ENCODE peak calls at places on chromosomes 11 and 22, in ten cellular contexts. One of them, this sample, is unnamed. For H3K4me1, the result is how much of the 10 kb centered on the place peaks cover.

GRCh38 chr22:28899199-28899853 is 16.0 kb downstream of the ZNRF3 start:
- DNase-seq in ovary: no peak
- DNase-seq in heart right ventricle: no peak
- DNase-seq in lower lobe of right lung: no peak
- DNase-seq in Peyer's patch: no peak
- DNase-seq in MM.1S: no peak
- DNase-seq in sigmoid colon: peak
- DNase-seq in endodermal cell: no peak
- DNase-seq in mucosa of descending colon: no peak
- DNase-seq in mammary epithelial cell: peak
- DNase-seq in this sample: no peak

GRCh38 chr11:57786436-57786835 is 24.8 kb downstream of the CTNND1 start:
- DNase-seq in ovary: no peak
- DNase-seq in heart right ventricle: no peak
- DNase-seq in lower lobe of right lung: no peak
- DNase-seq in Peyer's patch: no peak
- DNase-seq in MM.1S: no peak
- DNase-seq in sigmoid colon: no peak
- DNase-seq in endodermal cell: no peak
- DNase-seq in mucosa of descending colon: no peak
- DNase-seq in mammary epithelial cell: no peak
- DNase-seq in this sample: no peak

GRCh38 chr11:43992138-43992537 is 49.7 kb downstream of the C11orf96 start:
- DNase-seq in ovary: no peak
- DNase-seq in heart right ventricle: no peak
- DNase-seq in lower lobe of right lung: no peak
- DNase-seq in Peyer's patch: no peak
- DNase-seq in MM.1S: no peak
- DNase-seq in sigmoid colon: no peak
- DNase-seq in endodermal cell: no peak
- DNase-seq in mucosa of descending colon: no peak
- DNase-seq in mammary epithelial cell: no peak
- DNase-seq in this sample: no peak

GRCh38 chr22:40363059-40363458 is 7.3 kb upstream of the SGSM3 start:
- DNase-seq in ovary: no peak
- DNase-seq in heart right ventricle: no peak
- DNase-seq in lower lobe of right lung: no peak
- DNase-seq in Peyer's patch: no peak
- DNase-seq in MM.1S: no peak
- DNase-seq in sigmoid colon: no peak
- DNase-seq in endodermal cell: no peak
- DNase-seq in mucosa of descending colon: no peak
- DNase-seq in mammary epithelial cell: no peak
- DNase-seq in this sample: no peak

GRCh38 chr22:37137903-37138665 is 11.6 kb downstream of the IL2RB start:
- DNase-seq in ovary: no peak
- DNase-seq in heart right ventricle: no peak
- DNase-seq in lower lobe of right lung: no peak
- DNase-seq in Peyer's patch: no peak
- DNase-seq in MM.1S: peak
- DNase-seq in sigmoid colon: no peak
- DNase-seq in endodermal cell: no peak
- DNase-seq in mucosa of descending colon: no peak
- DNase-seq in mammary epithelial cell: no peak
- DNase-seq in this sample: no peak

GRCh38 chr11:71078482-71078881 is 173.9 kb downstream of the SHANK2 start:
- DNase-seq in ovary: no peak
- DNase-seq in heart right ventricle: no peak
- DNase-seq in lower lobe of right lung: no peak
- DNase-seq in Peyer's patch: no peak
- DNase-seq in MM.1S: no peak
- DNase-seq in sigmoid colon: no peak
- DNase-seq in endodermal cell: no peak
- DNase-seq in mucosa of descending colon: no peak
- DNase-seq in mammary epithelial cell: peak
- DNase-seq in this sample: no peak

GRCh38 chr22:23888615-23889401 is 5.4 kb upstream of the MIF start:
- DNase-seq in ovary: no peak
- DNase-seq in heart right ventricle: no peak
- DNase-seq in lower lobe of right lung: no peak
- DNase-seq in Peyer's patch: no peak
- DNase-seq in MM.1S: no peak
- DNase-seq in sigmoid colon: no peak
- DNase-seq in endodermal cell: peak
- DNase-seq in mucosa of descending colon: no peak
- DNase-seq in mammary epithelial cell: peak
- DNase-seq in this sample: no peak

GRCh38 chr11:44519989-44520737 is 45.3 kb upstream of the CD82 start:
- DNase-seq in ovary: peak
- DNase-seq in heart right ventricle: peak
- DNase-seq in lower lobe of right lung: no peak
- DNase-seq in Peyer's patch: no peak
- DNase-seq in MM.1S: no peak
- DNase-seq in sigmoid colon: peak
- DNase-seq in endodermal cell: no peak
- DNase-seq in mucosa of descending colon: no peak
- DNase-seq in mammary epithelial cell: no peak
- DNase-seq in this sample: peak

GRCh38 chr11:102386376-102386775 is 39.4 kb downstream of the BIRC2 start:
- DNase-seq in ovary: no peak
- DNase-seq in heart right ventricle: no peak
- DNase-seq in lower lobe of right lung: no peak
- DNase-seq in Peyer's patch: no peak
- DNase-seq in MM.1S: no peak
- DNase-seq in sigmoid colon: no peak
- DNase-seq in endodermal cell: no peak
- DNase-seq in mucosa of descending colon: no peak
- DNase-seq in mammary epithelial cell: no peak
- DNase-seq in this sample: no peak

GRCh38 chr11:94585375-94585774 is 18.2 kb downstream of the PIWIL4 start:
- DNase-seq in ovary: no peak
- DNase-seq in heart right ventricle: no peak
- DNase-seq in lower lobe of right lung: no peak
- DNase-seq in Peyer's patch: no peak
- DNase-seq in MM.1S: no peak
- DNase-seq in sigmoid colon: no peak
- DNase-seq in endodermal cell: no peak
- DNase-seq in mucosa of descending colon: no peak
- DNase-seq in mammary epithelial cell: no peak
- DNase-seq in this sample: no peak

GRCh38 chr11:94583885-94584500 is 16.8 kb downstream of the PIWIL4 start:
- DNase-seq in ovary: no peak
- DNase-seq in heart right ventricle: no peak
- DNase-seq in lower lobe of right lung: no peak
- DNase-seq in Peyer's patch: no peak
- DNase-seq in MM.1S: no peak
- DNase-seq in sigmoid colon: no peak
- DNase-seq in endodermal cell: no peak
- DNase-seq in mucosa of descending colon: no peak
- DNase-seq in mammary epithelial cell: peak
- DNase-seq in this sample: no peak

GRCh38 chr11:94581926-94582325 is 14.8 kb downstream of the PIWIL4 start:
- DNase-seq in ovary: no peak
- DNase-seq in heart right ventricle: no peak
- DNase-seq in lower lobe of right lung: no peak
- DNase-seq in Peyer's patch: no peak
- DNase-seq in MM.1S: no peak
- DNase-seq in sigmoid colon: no peak
- DNase-seq in endodermal cell: no peak
- DNase-seq in mucosa of descending colon: no peak
- DNase-seq in mammary epithelial cell: no peak
- DNase-seq in this sample: no peak

GRCh38 chr11:94586546-94586945 is 19.4 kb downstream of the PIWIL4 start:
- DNase-seq in ovary: no peak
- DNase-seq in heart right ventricle: no peak
- DNase-seq in lower lobe of right lung: no peak
- DNase-seq in Peyer's patch: no peak
- DNase-seq in MM.1S: no peak
- DNase-seq in sigmoid colon: no peak
- DNase-seq in endodermal cell: no peak
- DNase-seq in mucosa of descending colon: no peak
- DNase-seq in mammary epithelial cell: no peak
- DNase-seq in this sample: no peak

GRCh38 chr11:94583213-94583884 is 16.2 kb downstream of the PIWIL4 start:
- DNase-seq in ovary: no peak
- DNase-seq in heart right ventricle: no peak
- DNase-seq in lower lobe of right lung: no peak
- DNase-seq in Peyer's patch: no peak
- DNase-seq in MM.1S: no peak
- DNase-seq in sigmoid colon: no peak
- DNase-seq in endodermal cell: no peak
- DNase-seq in mucosa of descending colon: no peak
- DNase-seq in mammary epithelial cell: no peak
- DNase-seq in this sample: no peak
- H3K4me1 ChIP-seq in ovary: under half
- H3K4me1 ChIP-seq in heart right ventricle: under half
- H3K4me1 ChIP-seq in lower lobe of right lung: under half
- H3K4me1 ChIP-seq in Peyer's patch: under half
- H3K4me1 ChIP-seq in MM.1S: under half
- H3K4me1 ChIP-seq in sigmoid colon: under half
- H3K4me1 ChIP-seq in endodermal cell: under half
- H3K4me1 ChIP-seq in mucosa of descending colon: under half
- H3K4me1 ChIP-seq in mammary epithelial cell: under half
- H3K4me1 ChIP-seq in this sample: under half

DNA sequence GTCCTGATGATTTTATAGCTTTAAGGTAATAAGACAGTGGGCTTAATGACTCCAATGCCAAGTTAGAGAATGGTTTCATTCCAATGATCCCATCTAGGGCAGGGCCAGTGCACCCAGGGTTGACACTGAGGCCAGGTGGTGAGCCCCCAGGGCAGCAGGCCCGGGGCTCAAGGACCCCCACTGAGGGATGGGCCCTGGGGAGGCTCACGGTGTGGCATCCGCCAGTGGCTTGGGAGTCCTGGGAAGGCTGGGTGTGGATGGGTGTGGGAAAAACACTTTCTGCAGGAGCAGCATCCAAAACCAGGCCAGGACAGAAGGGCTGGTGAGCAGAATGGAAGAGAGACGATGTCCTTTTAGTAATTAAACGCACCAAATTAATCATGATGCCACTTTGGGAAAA is 626.3 kb downstream of the TBC1D22A start:
- DNase-seq in ovary: no peak
- DNase-seq in heart right ventricle: no peak
- DNase-seq in lower lobe of right lung: no peak
- DNase-seq in Peyer's patch: no peak
- DNase-seq in MM.1S: no peak
- DNase-seq in sigmoid colon: peak
- DNase-seq in endodermal cell: no peak
- DNase-seq in mucosa of descending colon: no peak
- DNase-seq in mammary epithelial cell: no peak
- DNase-seq in this sample: no peak
- H3K4me3 ChIP-seq in ovary: no peak
- H3K4me3 ChIP-seq in heart right ventricle: no peak
- H3K4me3 ChIP-seq in lower lobe of right lung: no peak
- H3K4me3 ChIP-seq in Peyer's patch: no peak
- H3K4me3 ChIP-seq in MM.1S: no peak
- H3K4me3 ChIP-seq in sigmoid colon: no peak
- H3K4me3 ChIP-seq in endodermal cell: no peak
- H3K4me3 ChIP-seq in mucosa of descending colon: no peak
- H3K4me3 ChIP-seq in mammary epithelial cell: no peak
- H3K4me3 ChIP-seq in this sample: no peak

DNA sequence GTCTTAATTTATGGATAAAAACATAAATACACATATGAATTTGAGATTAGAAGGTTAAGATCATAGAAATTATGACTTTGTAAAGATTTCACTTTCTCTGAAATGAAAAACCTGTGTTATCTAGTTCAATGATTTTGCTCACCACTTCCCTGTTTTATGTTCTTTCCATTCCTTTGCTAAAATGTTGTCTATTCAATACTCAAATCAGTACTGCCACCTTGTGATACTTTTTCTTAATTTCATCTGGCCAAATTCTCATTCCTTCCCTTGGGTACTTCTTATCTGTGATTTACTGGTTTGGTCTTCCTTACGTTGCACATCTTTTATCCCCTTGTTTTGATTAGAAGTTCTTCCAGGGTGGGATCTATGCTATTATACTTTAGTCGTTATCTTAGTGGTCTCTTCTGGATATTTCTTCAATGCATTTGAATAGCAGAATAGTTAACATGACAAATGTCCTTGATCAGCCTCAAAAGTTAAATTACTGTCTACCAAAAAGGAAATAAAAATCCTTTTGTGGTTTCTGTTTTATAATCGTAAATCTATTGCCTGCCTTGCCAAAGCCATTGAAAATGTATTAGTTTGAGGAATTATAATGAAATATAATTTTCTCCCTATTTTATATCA is 197.0 kb downstream of the PGR start:
- DNase-seq in ovary: no peak
- DNase-seq in heart right ventricle: no peak
- DNase-seq in lower lobe of right lung: no peak
- DNase-seq in Peyer's patch: no peak
- DNase-seq in MM.1S: peak
- DNase-seq in sigmoid colon: no peak
- DNase-seq in endodermal cell: no peak
- DNase-seq in mucosa of descending colon: no peak
- DNase-seq in mammary epithelial cell: peak
- DNase-seq in this sample: no peak
- TF ChIP-seq CTCF in ovary: no peak
- TF ChIP-seq CTCF in heart right ventricle: no peak
- TF ChIP-seq CTCF in lower lobe of right lung: peak
- TF ChIP-seq CTCF in Peyer's patch: no peak
- TF ChIP-seq CTCF in MM.1S: peak
- TF ChIP-seq CTCF in sigmoid colon: no peak
- TF ChIP-seq CTCF in endodermal cell: peak
- TF ChIP-seq CTCF in mucosa of descending colon: peak
- TF ChIP-seq CTCF in mammary epithelial cell: peak
- TF ChIP-seq CTCF in this sample: peak

DNA sequence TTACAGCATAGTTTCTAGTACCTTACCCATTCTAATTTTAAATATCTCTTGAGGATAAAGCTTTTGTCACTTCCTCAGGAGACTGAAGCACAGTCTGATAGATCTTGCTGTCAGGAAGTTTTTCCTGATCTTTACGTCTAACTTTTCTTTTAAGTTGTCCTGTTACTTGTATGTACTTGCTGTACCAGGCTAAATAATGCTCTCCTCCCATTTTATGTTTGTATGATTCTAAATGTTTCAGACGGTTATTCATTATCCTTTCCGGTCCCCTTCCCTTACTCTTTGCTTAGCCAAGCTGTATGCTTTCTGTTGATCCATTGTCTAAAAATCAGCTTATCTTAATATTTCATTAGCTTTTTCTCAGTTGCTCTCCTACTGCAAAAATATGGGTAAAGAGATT is 6.0 kb downstream of the ARHGEF12 start:
- DNase-seq in ovary: no peak
- DNase-seq in heart right ventricle: no peak
- DNase-seq in lower lobe of right lung: no peak
- DNase-seq in Peyer's patch: no peak
- DNase-seq in MM.1S: no peak
- DNase-seq in sigmoid colon: no peak
- DNase-seq in endodermal cell: no peak
- DNase-seq in mucosa of descending colon: no peak
- DNase-seq in mammary epithelial cell: no peak
- DNase-seq in this sample: no peak
- H3K4me1 ChIP-seq in ovary: under half
- H3K4me1 ChIP-seq in heart right ventricle: half or more
- H3K4me1 ChIP-seq in lower lobe of right lung: half or more
- H3K4me1 ChIP-seq in Peyer's patch: under half
- H3K4me1 ChIP-seq in MM.1S: under half
- H3K4me1 ChIP-seq in sigmoid colon: half or more
- H3K4me1 ChIP-seq in endodermal cell: under half
- H3K4me1 ChIP-seq in mucosa of descending colon: half or more
- H3K4me1 ChIP-seq in mammary epithelial cell: under half
- H3K4me1 ChIP-seq in this sample: under half

This sample was measured in tibial artery.